ENCODE peak calls at places on chromosomes 5 and 9, in five cellular contexts. One of them, this sample, is unnamed.

GRCh38 chr5:148335259-148335658 is at the start of gene SPINK9:
- DNase-seq in KBM-7: no peak
- DNase-seq in pons: no peak
- DNase-seq in right lobe of liver: no peak
- DNase-seq in activated CD4-positive, alpha-beta T cell treated with anti-CD3 and anti-CD28 coated beads for 24 hours: no peak
- DNase-seq in this sample: no peak

GRCh38 chr5:142872217-142872616 is 102.0 kb downstream of the ARHGAP26 start:
- DNase-seq in KBM-7: no peak
- DNase-seq in pons: no peak
- DNase-seq in right lobe of liver: no peak
- DNase-seq in activated CD4-positive, alpha-beta T cell treated with anti-CD3 and anti-CD28 coated beads for 24 hours: no peak
- DNase-seq in this sample: no peak

GRCh38 chr5:142856269-142856668 is 86.1 kb downstream of the ARHGAP26 start:
- DNase-seq in KBM-7: no peak
- DNase-seq in pons: no peak
- DNase-seq in right lobe of liver: no peak
- DNase-seq in activated CD4-positive, alpha-beta T cell treated with anti-CD3 and anti-CD28 coated beads for 24 hours: no peak
- DNase-seq in this sample: no peak

GRCh38 chr5:74199005-74199404 is 441.5 kb downstream of the ENC1 start:
- DNase-seq in KBM-7: no peak
- DNase-seq in pons: no peak
- DNase-seq in right lobe of liver: no peak
- DNase-seq in activated CD4-positive, alpha-beta T cell treated with anti-CD3 and anti-CD28 coated beads for 24 hours: no peak
- DNase-seq in this sample: no peak

GRCh38 chr9:17721954-17722353 is 143.1 kb downstream of the SH3GL2 start:
- DNase-seq in KBM-7: no peak
- DNase-seq in pons: no peak
- DNase-seq in right lobe of liver: no peak
- DNase-seq in activated CD4-positive, alpha-beta T cell treated with anti-CD3 and anti-CD28 coated beads for 24 hours: no peak
- DNase-seq in this sample: no peak

GRCh38 chr5:157245477-157245876 is 20.4 kb upstream of the CYFIP2 start:
- DNase-seq in KBM-7: no peak
- DNase-seq in pons: no peak
- DNase-seq in right lobe of liver: no peak
- DNase-seq in activated CD4-positive, alpha-beta T cell treated with anti-CD3 and anti-CD28 coated beads for 24 hours: no peak
- DNase-seq in this sample: no peak

GRCh38 chr5:142466195-142466951 is 141.6 kb upstream of the SPRY4 start:
- DNase-seq in KBM-7: no peak
- DNase-seq in pons: no peak
- DNase-seq in right lobe of liver: no peak
- DNase-seq in activated CD4-positive, alpha-beta T cell treated with anti-CD3 and anti-CD28 coated beads for 24 hours: no peak
- DNase-seq in this sample: no peak

GRCh38 chr5:38796000-38796738 is 49.6 kb upstream of the OSMR start:
- DNase-seq in KBM-7: no peak
- DNase-seq in pons: peak
- DNase-seq in right lobe of liver: no peak
- DNase-seq in activated CD4-positive, alpha-beta T cell treated with anti-CD3 and anti-CD28 coated beads for 24 hours: no peak
- DNase-seq in this sample: no peak

GRCh38 chr9:101427337-101427736 is 8.2 kb downstream of the ALDOB start:
- DNase-seq in KBM-7: no peak
- DNase-seq in pons: no peak
- DNase-seq in right lobe of liver: no peak
- DNase-seq in activated CD4-positive, alpha-beta T cell treated with anti-CD3 and anti-CD28 coated beads for 24 hours: no peak
- DNase-seq in this sample: no peak

GRCh38 chr5:168681556-168682183 is 102.5 kb upstream of the PANK3 start:
- DNase-seq in KBM-7: no peak
- DNase-seq in pons: no peak
- DNase-seq in right lobe of liver: peak
- DNase-seq in activated CD4-positive, alpha-beta T cell treated with anti-CD3 and anti-CD28 coated beads for 24 hours: no peak
- DNase-seq in this sample: no peak

GRCh38 chr5:35212006-35212982 is 18.0 kb downstream of the PRLR start:
- DNase-seq in KBM-7: no peak
- DNase-seq in pons: no peak
- DNase-seq in right lobe of liver: no peak
- DNase-seq in activated CD4-positive, alpha-beta T cell treated with anti-CD3 and anti-CD28 coated beads for 24 hours: no peak
- DNase-seq in this sample: no peak

GRCh38 chr5:116534988-116535387 is 39.6 kb downstream of the SEMA6A start:
- DNase-seq in KBM-7: no peak
- DNase-seq in pons: no peak
- DNase-seq in right lobe of liver: no peak
- DNase-seq in activated CD4-positive, alpha-beta T cell treated with anti-CD3 and anti-CD28 coated beads for 24 hours: no peak
- DNase-seq in this sample: no peak

GRCh38 chr5:151617383-151617840 is 26.3 kb upstream of the FAT2 start:
- DNase-seq in KBM-7: no peak
- DNase-seq in pons: no peak
- DNase-seq in right lobe of liver: no peak
- DNase-seq in activated CD4-positive, alpha-beta T cell treated with anti-CD3 and anti-CD28 coated beads for 24 hours: no peak
- DNase-seq in this sample: no peak

GRCh38 chr5:180799902-180800801 is 2.5 kb downstream of the MGAT1 start:
- DNase-seq in KBM-7: no peak
- DNase-seq in pons: no peak
- DNase-seq in right lobe of liver: no peak
- DNase-seq in activated CD4-positive, alpha-beta T cell treated with anti-CD3 and anti-CD28 coated beads for 24 hours: no peak
- DNase-seq in this sample: no peak

GRCh38 chr9:72292874-72293607 is 72.0 kb downstream of the ZFAND5 start:
- DNase-seq in KBM-7: peak
- DNase-seq in pons: peak
- DNase-seq in right lobe of liver: no peak
- DNase-seq in activated CD4-positive, alpha-beta T cell treated with anti-CD3 and anti-CD28 coated beads for 24 hours: no peak
- DNase-seq in this sample: no peak